ENCODE peak calls at places on chromosome 3, in seven cellular contexts. One of them, this sample, is unnamed.
A peak's percentile ranks its signal among the peaks of the same experiment; 100 is the strongest.

GRCh38 chr3:112605285-112605684 is 35.7 kb downstream of the CCDC80 start:
- DNase-seq in H1: no peak
- DNase-seq in IMR-90: peak; percentile 99
- DNase-seq in mesenchymal stem cell: peak; percentile 62
- DNase-seq in H9: no peak
- DNase-seq in trophoblast cell: peak; percentile 37
- DNase-seq in neuronal stem cell: no peak
- DNase-seq in this sample: peak; percentile 59

GRCh38 chr3:159028706-159029105 is 226.9 kb downstream of the MFSD1 start:
- DNase-seq in H1: no peak
- DNase-seq in IMR-90: no peak
- DNase-seq in H9: no peak
- DNase-seq in mesenchymal stem cell: no peak
- DNase-seq in neuronal stem cell: no peak
- DNase-seq in trophoblast cell: no peak
- DNase-seq in this sample: peak; percentile 47

GRCh38 chr3:171354706-171355582 is 105.3 kb downstream of the TNIK start:
- DNase-seq in H1: no peak
- DNase-seq in neuronal stem cell: no peak
- DNase-seq in mesenchymal stem cell: no peak
- DNase-seq in IMR-90: no peak
- DNase-seq in H9: no peak
- DNase-seq in trophoblast cell: no peak
- DNase-seq in this sample: no peak

GRCh38 chr3:45635475-45636256 is 41.1 kb downstream of the LIMD1 start:
- DNase-seq in IMR-90: peak; percentile 81
- DNase-seq in mesenchymal stem cell: peak; percentile 73
- DNase-seq in trophoblast cell: peak; percentile 86
- DNase-seq in H1: no peak
- DNase-seq in H9: peak; percentile 76
- DNase-seq in neuronal stem cell: no peak
- DNase-seq in this sample: peak; percentile 97

GRCh38 chr3:100260081-100260684 is 609 bp upstream of the TBC1D23 start:
- DNase-seq in IMR-90: peak; percentile 51
- DNase-seq in trophoblast cell: peak; percentile 29
- DNase-seq in neuronal stem cell: peak; percentile 17
- DNase-seq in mesenchymal stem cell: peak; percentile 24
- DNase-seq in H9: peak; percentile 55
- DNase-seq in H1: no peak
- DNase-seq in this sample: peak; percentile 63

GRCh38 chr3:114417682-114418081 is 123.9 kb downstream of the TIGIT start:
- DNase-seq in H9: no peak
- DNase-seq in neuronal stem cell: no peak
- DNase-seq in IMR-90: no peak
- DNase-seq in trophoblast cell: no peak
- DNase-seq in mesenchymal stem cell: no peak
- DNase-seq in H1: no peak
- DNase-seq in this sample: no peak

GRCh38 chr3:114660124-114660523 is 366.3 kb downstream of the TIGIT start:
- DNase-seq in H9: no peak
- DNase-seq in neuronal stem cell: no peak
- DNase-seq in H1: no peak
- DNase-seq in mesenchymal stem cell: no peak
- DNase-seq in trophoblast cell: no peak
- DNase-seq in IMR-90: peak; percentile 75
- DNase-seq in this sample: no peak

GRCh38 chr3:160226026-160226739 is 961 bp downstream of the C3orf80 start:
- DNase-seq in neuronal stem cell: peak; percentile 23
- DNase-seq in mesenchymal stem cell: peak; percentile 24
- DNase-seq in trophoblast cell: no peak
- DNase-seq in H9: peak; percentile 53
- DNase-seq in IMR-90: no peak
- DNase-seq in H1: peak; percentile 70
- DNase-seq in this sample: peak; percentile 58

GRCh38 chr3:121482651-121483050 is 63.1 kb downstream of the POLQ start:
- DNase-seq in neuronal stem cell: no peak
- DNase-seq in H1: no peak
- DNase-seq in IMR-90: peak; percentile 91
- DNase-seq in trophoblast cell: peak; percentile 2
- DNase-seq in mesenchymal stem cell: peak; percentile 68
- DNase-seq in H9: no peak
- DNase-seq in this sample: no peak

GRCh38 chr3:149018247-149018646 is 26.9 kb downstream of the GYG1 start:
- DNase-seq in trophoblast cell: no peak
- DNase-seq in IMR-90: peak; percentile 68
- DNase-seq in H9: no peak
- DNase-seq in H1: no peak
- DNase-seq in neuronal stem cell: no peak
- DNase-seq in mesenchymal stem cell: peak; percentile 16
- DNase-seq in this sample: no peak

GRCh38 chr3:14889188-14889587 is 58.2 kb upstream of the NR2C2 start:
- DNase-seq in mesenchymal stem cell: no peak
- DNase-seq in trophoblast cell: peak; percentile 14
- DNase-seq in H1: no peak
- DNase-seq in neuronal stem cell: no peak
- DNase-seq in H9: no peak
- DNase-seq in IMR-90: no peak
- DNase-seq in this sample: no peak
- H4K8ac ChIP-seq in mesenchymal stem cell: no peak overlapping the region
- H4K8ac ChIP-seq in trophoblast cell: no peak overlapping the region
- H4K8ac ChIP-seq in H1: no peak overlapping the region
- H4K8ac ChIP-seq in neuronal stem cell: no peak overlapping the region
- H4K8ac ChIP-seq in H9: no peak overlapping the region
- H4K8ac ChIP-seq in IMR-90: no peak overlapping the region
- H4K8ac ChIP-seq in this sample: no peak overlapping the region

GRCh38 chr3:133937756-133938601 is 42.3 kb upstream of the RAB6B start:
- DNase-seq in H9: peak; percentile 20
- DNase-seq in trophoblast cell: no peak
- DNase-seq in IMR-90: peak; percentile 70
- DNase-seq in neuronal stem cell: no peak
- DNase-seq in H1: peak; percentile 40
- DNase-seq in mesenchymal stem cell: no peak
- DNase-seq in this sample: no peak

GRCh38 chr3:133940536-133940935 is 44.9 kb upstream of the RAB6B start:
- DNase-seq in IMR-90: no peak
- DNase-seq in trophoblast cell: no peak
- DNase-seq in mesenchymal stem cell: no peak
- DNase-seq in H1: peak; percentile 22
- DNase-seq in H9: peak; percentile 8
- DNase-seq in neuronal stem cell: no peak
- DNase-seq in this sample: no peak

GRCh38 chr3:133939496-133939835 is 43.8 kb upstream of the RAB6B start:
- DNase-seq in mesenchymal stem cell: no peak
- DNase-seq in IMR-90: no peak
- DNase-seq in H9: peak; percentile 0
- DNase-seq in trophoblast cell: no peak
- DNase-seq in neuronal stem cell: no peak
- DNase-seq in H1: peak; percentile 34
- DNase-seq in this sample: no peak

GRCh38 chr3:133937061-133937686 is 41.5 kb upstream of the RAB6B start:
- DNase-seq in H9: peak; percentile 22
- DNase-seq in H1: peak; percentile 37
- DNase-seq in mesenchymal stem cell: no peak
- DNase-seq in neuronal stem cell: no peak
- DNase-seq in trophoblast cell: no peak
- DNase-seq in IMR-90: no peak
- DNase-seq in this sample: no peak

GRCh38 chr3:133938770-133939495 is 43.3 kb upstream of the RAB6B start:
- DNase-seq in mesenchymal stem cell: no peak
- DNase-seq in H9: peak; percentile 23
- DNase-seq in H1: peak; percentile 36
- DNase-seq in neuronal stem cell: no peak
- DNase-seq in IMR-90: peak; percentile 23
- DNase-seq in trophoblast cell: no peak
- DNase-seq in this sample: no peak
- H3K4me2 ChIP-seq in mesenchymal stem cell: no peak overlapping the region
- H3K4me2 ChIP-seq in H9: no peak overlapping the region
- H3K4me2 ChIP-seq in H1: no peak overlapping the region
- H3K4me2 ChIP-seq in neuronal stem cell: no peak overlapping the region
- H3K4me2 ChIP-seq in IMR-90: no peak overlapping the region
- H3K4me2 ChIP-seq in trophoblast cell: no peak overlapping the region
- H3K4me2 ChIP-seq in this sample: no peak overlapping the region

GRCh38 chr3:139234491-139234890 is 109.3 kb upstream of the MRPS22 start:
- DNase-seq in IMR-90: no peak
- DNase-seq in trophoblast cell: no peak
- DNase-seq in neuronal stem cell: no peak
- DNase-seq in mesenchymal stem cell: no peak
- DNase-seq in H9: no peak
- DNase-seq in H1: no peak
- DNase-seq in this sample: no peak

GRCh38 chr3:139227827-139228226 is 116.0 kb upstream of the MRPS22 start:
- DNase-seq in neuronal stem cell: no peak
- DNase-seq in trophoblast cell: no peak
- DNase-seq in H1: no peak
- DNase-seq in H9: no peak
- DNase-seq in mesenchymal stem cell: no peak
- DNase-seq in IMR-90: no peak
- DNase-seq in this sample: no peak

GRCh38 chr3:139230391-139230790 is 113.4 kb upstream of the MRPS22 start:
- DNase-seq in neuronal stem cell: no peak
- DNase-seq in H9: no peak
- DNase-seq in trophoblast cell: no peak
- DNase-seq in IMR-90: no peak
- DNase-seq in H1: no peak
- DNase-seq in mesenchymal stem cell: no peak
- DNase-seq in this sample: no peak

GRCh38 chr3:139235192-139235591 is 108.6 kb upstream of the MRPS22 start:
- DNase-seq in H1: no peak
- DNase-seq in neuronal stem cell: no peak
- DNase-seq in mesenchymal stem cell: no peak
- DNase-seq in IMR-90: no peak
- DNase-seq in trophoblast cell: no peak
- DNase-seq in H9: no peak
- DNase-seq in this sample: no peak

GRCh38 chr3:139231555-139232281 is 112.1 kb upstream of the MRPS22 start:
- DNase-seq in trophoblast cell: no peak
- DNase-seq in H9: no peak
- DNase-seq in mesenchymal stem cell: no peak
- DNase-seq in H1: peak; percentile 19
- DNase-seq in neuronal stem cell: no peak
- DNase-seq in IMR-90: no peak
- DNase-seq in this sample: no peak
- H4K8ac ChIP-seq in trophoblast cell: no peak overlapping the region
- H4K8ac ChIP-seq in H9: no peak overlapping the region
- H4K8ac ChIP-seq in mesenchymal stem cell: no peak overlapping the region
- H4K8ac ChIP-seq in H1: no peak overlapping the region
- H4K8ac ChIP-seq in neuronal stem cell: no peak overlapping the region
- H4K8ac ChIP-seq in IMR-90: no peak overlapping the region
- H4K8ac ChIP-seq in this sample: no peak overlapping the region

DNA sequence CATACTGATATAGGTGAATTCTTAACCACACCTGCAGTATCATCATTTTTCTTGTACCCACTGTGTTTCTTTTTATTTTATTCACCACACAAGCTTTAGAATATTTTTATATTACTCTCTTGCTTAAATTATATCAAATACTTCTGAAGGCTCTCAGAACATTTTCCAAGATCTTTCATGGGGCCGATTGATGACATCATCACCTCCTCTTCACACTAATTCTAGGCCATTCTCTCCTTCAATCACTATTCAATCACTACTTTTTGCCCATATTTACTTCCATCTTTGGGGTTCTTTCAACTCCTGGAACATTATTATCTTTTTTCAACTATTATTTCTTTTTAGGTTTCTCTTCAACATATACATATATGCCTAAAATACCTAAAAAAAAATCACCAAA is 1438.8 kb upstream of the ALCAM start:
- DNase-seq in H1: no peak
- DNase-seq in IMR-90: no peak
- DNase-seq in trophoblast cell: no peak
- DNase-seq in neuronal stem cell: no peak
- DNase-seq in H9: no peak
- DNase-seq in mesenchymal stem cell: no peak
- DNase-seq in this sample: no peak
- H3K4me2 ChIP-seq in H1: no peak overlapping the region
- H3K4me2 ChIP-seq in IMR-90: no peak overlapping the region
- H3K4me2 ChIP-seq in trophoblast cell: no peak overlapping the region
- H3K4me2 ChIP-seq in neuronal stem cell: no peak overlapping the region
- H3K4me2 ChIP-seq in H9: no peak overlapping the region
- H3K4me2 ChIP-seq in mesenchymal stem cell: no peak overlapping the region
- H3K4me2 ChIP-seq in this sample: no peak overlapping the region

GRCh38 chr3:126969586-126969985 is 13.3 kb upstream of the PLXNA1 start:
- DNase-seq in mesenchymal stem cell: peak; percentile 62
- DNase-seq in neuronal stem cell: no peak
- DNase-seq in H9: no peak
- DNase-seq in H1: no peak
- DNase-seq in IMR-90: peak; percentile 59
- DNase-seq in trophoblast cell: no peak
- DNase-seq in this sample: no peak
- H4K8ac ChIP-seq in mesenchymal stem cell: no peak overlapping the region
- H4K8ac ChIP-seq in neuronal stem cell: no peak overlapping the region
- H4K8ac ChIP-seq in H9: no peak overlapping the region
- H4K8ac ChIP-seq in H1: no peak overlapping the region
- H4K8ac ChIP-seq in IMR-90: no peak overlapping the region
- H4K8ac ChIP-seq in trophoblast cell: no peak overlapping the region
- H4K8ac ChIP-seq in this sample: no peak overlapping the region

GRCh38 chr3:64368163-64369025 is 143.1 kb upstream of the PRICKLE2 start:
- DNase-seq in neuronal stem cell: no peak
- DNase-seq in H1: no peak
- DNase-seq in trophoblast cell: no peak
- DNase-seq in mesenchymal stem cell: peak; percentile 61
- DNase-seq in IMR-90: no peak
- DNase-seq in H9: no peak
- DNase-seq in this sample: no peak
- H3K4me2 ChIP-seq in neuronal stem cell: no peak overlapping the region
- H3K4me2 ChIP-seq in H1: no peak overlapping the region
- H3K4me2 ChIP-seq in trophoblast cell: no peak overlapping the region
- H3K4me2 ChIP-seq in mesenchymal stem cell: no peak overlapping the region
- H3K4me2 ChIP-seq in IMR-90: no peak overlapping the region
- H3K4me2 ChIP-seq in H9: no peak overlapping the region
- H3K4me2 ChIP-seq in this sample: no peak overlapping the region

DNA sequence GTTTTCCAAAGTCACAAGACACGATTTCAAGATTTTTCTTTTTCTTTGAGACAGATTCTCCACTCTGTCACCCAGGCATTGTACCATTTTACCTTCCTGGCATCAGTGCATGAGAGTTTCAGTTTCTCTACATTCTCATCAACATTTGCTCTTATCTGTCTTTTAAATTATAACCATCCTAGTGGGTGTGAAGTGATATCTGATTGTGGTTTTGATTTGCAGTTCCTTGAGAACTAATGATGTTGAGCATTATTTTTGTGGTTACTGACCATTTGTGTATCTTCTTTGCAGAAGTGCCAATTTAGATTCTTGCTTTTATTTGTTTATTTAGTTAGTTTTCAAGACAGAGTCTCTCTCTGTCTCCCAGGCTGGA is 41.2 kb downstream of the ADIPOQ start:
- DNase-seq in H1: no peak
- DNase-seq in H9: no peak
- DNase-seq in trophoblast cell: no peak
- DNase-seq in neuronal stem cell: no peak
- DNase-seq in IMR-90: no peak
- DNase-seq in mesenchymal stem cell: peak; percentile 14
- DNase-seq in this sample: no peak
- H4K8ac ChIP-seq in H1: no peak overlapping the region
- H4K8ac ChIP-seq in H9: no peak overlapping the region
- H4K8ac ChIP-seq in trophoblast cell: no peak overlapping the region
- H4K8ac ChIP-seq in neuronal stem cell: no peak overlapping the region
- H4K8ac ChIP-seq in IMR-90: no peak overlapping the region
- H4K8ac ChIP-seq in mesenchymal stem cell: no peak overlapping the region
- H4K8ac ChIP-seq in this sample: no peak overlapping the region

DNA sequence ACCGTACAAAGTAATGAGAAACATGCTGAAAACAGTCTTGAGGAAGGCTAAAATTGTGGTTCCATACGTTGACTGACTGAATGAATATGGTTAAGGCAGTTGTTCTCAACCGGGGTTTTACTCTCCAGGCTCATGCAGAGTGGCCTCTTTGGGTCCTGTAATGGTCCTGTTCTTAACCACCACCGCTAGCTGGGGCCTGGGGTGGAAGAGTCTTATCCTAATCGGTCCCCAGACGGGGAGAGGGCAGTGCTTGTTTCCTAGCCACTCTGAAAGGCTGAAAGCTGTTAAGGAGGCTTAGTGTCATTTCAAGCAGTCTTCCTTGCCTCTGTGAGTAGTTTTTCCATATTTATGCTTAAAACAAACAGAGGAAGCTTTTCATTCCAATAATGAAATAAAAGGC is 32.0 kb downstream of the SELENOT start:
- DNase-seq in H9: no peak
- DNase-seq in mesenchymal stem cell: peak; percentile 11
- DNase-seq in H1: no peak
- DNase-seq in trophoblast cell: no peak
- DNase-seq in IMR-90: no peak
- DNase-seq in neuronal stem cell: no peak
- DNase-seq in this sample: peak; percentile 30
- H3K4me2 ChIP-seq in H9: no peak overlapping the region
- H3K4me2 ChIP-seq in mesenchymal stem cell: no peak overlapping the region
- H3K4me2 ChIP-seq in H1: no peak overlapping the region
- H3K4me2 ChIP-seq in trophoblast cell: no peak overlapping the region
- H3K4me2 ChIP-seq in IMR-90: no peak overlapping the region
- H3K4me2 ChIP-seq in neuronal stem cell: no peak overlapping the region
- H3K4me2 ChIP-seq in this sample: no peak overlapping the region

This sample was measured in mesendoderm.